ENCODE peak calls at places on chromosomes 13 and 19, in four cellular contexts. Q, K, I and L are unnamed samples. For H3K27me3, the result is how much of the 10 kb centered on the place peaks cover.

GRCh38 chr13:43196171-43196611 is 172.8 kb downstream of the DNAJC15 start:
- DNase-seq in Q (no peak), K (peak), I (peak), L (no peak)

GRCh38 chr19:1955171-1956142 is 14.5 kb downstream of the CSNK1G2 start:
- DNase-seq in Q (no peak), K (no peak), I (no peak), L (no peak)

GRCh38 chr13:109785141-109785891 is 1.1 kb downstream of the IRS2 start:
- DNase-seq in Q (peak), K (peak), I (peak), L (no peak)

GRCh38 chr19:50836543-50837195 is 3.3 kb upstream of the KLK15 start:
- DNase-seq in Q (no peak), K (no peak), I (no peak), L (no peak)

GRCh38 chr13:98280176-98280510 is 103.1 kb upstream of the RNF113B start:
- DNase-seq in Q (no peak), K (no peak), I (no peak), L (no peak)

GRCh38 chr19:12689581-12690216 is 1.9 kb downstream of the GNG14 start:
- DNase-seq in Q (no peak), K (no peak), I (no peak), L (no peak)

GRCh38 chr19:18093439-18094161 is 4.0 kb upstream of the MAST3 start:
- DNase-seq in Q (peak), K (peak), I (peak), L (peak)

GRCh38 chr19:29389495-29389894 is 136.3 kb upstream of the VSTM2B start:
- DNase-seq in Q (no peak), K (no peak), I (no peak), L (no peak)

GRCh38 chr19:37999309-38000213 is 92.6 kb downstream of the SIPA1L3 start:
- DNase-seq in Q (no peak), K (peak), I (peak), L (peak)

GRCh38 chr19:18785179-18786124 is 5.7 kb downstream of the COMP start:
- DNase-seq in Q (no peak), K (peak), I (peak), L (no peak)

GRCh38 chr19:4044927-4045557 is 21.7 kb downstream of the ZBTB7A start:
- DNase-seq in Q (no peak), K (no peak), I (no peak), L (no peak)

GRCh38 chr13:39788097-39788496 is 132.6 kb downstream of the COG6 start:
- DNase-seq in Q (no peak), K (no peak), I (no peak), L (no peak)

GRCh38 chr13:29487466-29488454 is 107.7 kb downstream of the SLC7A1 start:
- DNase-seq in Q (no peak), K (no peak), I (no peak), L (no peak)

GRCh38 chr19:46718934-46719551 is 2.1 kb upstream of the PRKD2 start:
- DNase-seq in Q (no peak), K (no peak), I (no peak), L (no peak)

GRCh38 chr13:37109080-37109678 is 3.7 kb upstream of the CSNK1A1L start:
- DNase-seq in Q (peak), K (peak), I (peak), L (peak)

GRCh38 chr13:20387441-20387971 is 138.2 kb downstream of the CRYL1 start:
- DNase-seq in Q (peak), K (peak), I (no peak), L (peak)

GRCh38 chr19:2490659-2491058 is 14.7 kb downstream of the GADD45B start:
- DNase-seq in Q (no peak), K (no peak), I (no peak), L (no peak)

GRCh38 chr19:10270180-10270615 is 722 bp upstream of the ICAM1 start:
- DNase-seq in Q (no peak), K (no peak), I (no peak), L (no peak)

GRCh38 chr13:44263920-44264610 is 109.6 kb upstream of the SERP2 start:
- DNase-seq in Q (peak), K (peak), I (no peak), L (peak)

GRCh38 chr19:51803529-51803928 is 8.6 kb downstream of the FPR3 start:
- DNase-seq in Q (no peak), K (no peak), I (no peak), L (no peak)

GRCh38 chr19:11269408-11269807 is 7.1 kb upstream of the DOCK6 start:
- DNase-seq in Q (peak), K (peak), I (peak), L (peak)

GRCh38 chr19:55973982-55974381 is 12.6 kb upstream of the NLRP5 start:
- DNase-seq in Q (no peak), K (no peak), I (no peak), L (no peak)

GRCh38 chr13:95781016-95781415 is 104.1 kb downstream of the DNAJC3 start:
- DNase-seq in Q (no peak), K (no peak), I (no peak), L (no peak)

GRCh38 chr19:33860691-33861090 is 64.0 kb downstream of the KCTD15 start:
- DNase-seq in Q (no peak), K (no peak), I (no peak), L (no peak)

GRCh38 chr19:39416626-39417120 is 4.2 kb downstream of the PLEKHG2 start:
- DNase-seq in Q (no peak), K (no peak), I (no peak), L (no peak)

GRCh38 chr19:39413903-39414608 is 1.6 kb downstream of the PLEKHG2 start:
- DNase-seq in Q (no peak), K (peak), I (peak), L (no peak)

GRCh38 chr19:39416152-39416551 is 3.7 kb downstream of the PLEKHG2 start:
- DNase-seq in Q (no peak), K (no peak), I (no peak), L (no peak)

GRCh38 chr19:39413269-39413902 is 917 bp downstream of the PLEKHG2 start:
- DNase-seq in Q (no peak), K (peak), I (peak), L (no peak)

GRCh38 chr19:39415111-39416046 is 2.9 kb downstream of the PLEKHG2 start:
- DNase-seq in Q (no peak), K (no peak), I (no peak), L (no peak)
- H3K4me3 ChIP-seq in Q (no peak), K (peak), I (peak), L (no peak)

GRCh38 chr19:30490760-30491159 is 118.6 kb downstream of the ZNF536 start:
- DNase-seq in Q (no peak), K (no peak), I (no peak), L (no peak)
- H3K27me3 ChIP-seq in Q (under half), K (under half), I (under half), L (under half)

DNA sequence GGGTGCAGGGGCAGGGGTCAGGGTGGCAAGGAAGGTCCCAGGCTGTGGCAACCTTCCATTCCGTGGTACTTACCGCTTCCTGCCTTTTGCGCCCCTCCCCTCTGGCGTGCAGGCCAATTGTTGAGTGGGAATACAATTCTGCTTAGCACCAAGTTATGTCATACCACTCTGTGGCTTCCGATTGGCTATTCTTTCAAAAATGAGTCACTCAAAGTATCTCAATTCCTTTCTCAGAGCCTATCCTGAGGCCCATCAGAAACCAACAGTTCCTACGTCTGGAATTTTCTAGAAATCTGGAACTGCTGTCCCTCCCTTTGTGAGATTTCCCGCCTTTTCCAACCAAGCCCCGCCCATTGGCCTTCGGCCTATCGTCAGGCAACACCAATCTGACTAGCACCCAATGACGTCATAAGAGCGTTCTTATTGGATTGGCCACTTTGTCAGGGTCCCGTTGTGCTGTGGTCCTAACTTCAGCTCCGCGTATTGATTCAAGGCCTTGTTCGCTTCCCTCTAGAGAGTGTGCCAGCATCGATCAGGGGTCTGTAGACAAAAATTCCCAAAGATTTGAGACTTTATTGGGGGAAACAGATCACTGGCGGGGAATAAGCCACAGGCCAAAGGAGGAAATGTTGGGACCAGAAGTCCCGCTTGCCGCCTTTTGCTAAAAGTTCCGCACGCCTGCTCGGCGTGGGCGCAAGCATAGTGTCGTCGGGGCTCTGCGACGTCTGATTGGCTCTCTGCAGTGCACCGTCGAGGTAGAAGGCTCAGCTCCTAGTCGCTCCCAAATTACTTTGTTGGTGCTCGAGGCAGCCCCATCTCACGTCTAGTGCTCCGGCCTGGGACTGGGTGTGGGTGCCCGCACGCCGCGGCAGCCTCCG is 11.7 kb downstream of the NTN5 start:
- DNase-seq in Q (peak), K (peak), I (peak), L (peak)
- H3K4me3 ChIP-seq in Q (no peak), K (no peak), I (no peak), L (no peak)

GRCh38 chr19:41563847-41564514 is 12.0 kb upstream of the CEACAM21 start:
- DNase-seq in Q (peak), K (no peak), I (no peak), L (peak)
- H3K27me3 ChIP-seq in Q (under half), K (under half), I (under half), L (under half)

GRCh38 chr13:23697772-23698313 is 127.6 kb downstream of the TNFRSF19 start:
- DNase-seq in Q (no peak), K (no peak), I (no peak), L (no peak)

GRCh38 chr13:23696610-23697009 is 126.4 kb downstream of the TNFRSF19 start:
- DNase-seq in Q (no peak), K (peak), I (no peak), L (no peak)

GRCh38 chr13:23692816-23693215 is 122.6 kb downstream of the TNFRSF19 start:
- DNase-seq in Q (no peak), K (no peak), I (no peak), L (no peak)

GRCh38 chr13:23695196-23695595 is 125.0 kb downstream of the TNFRSF19 start:
- DNase-seq in Q (no peak), K (no peak), I (no peak), L (no peak)

DNA sequence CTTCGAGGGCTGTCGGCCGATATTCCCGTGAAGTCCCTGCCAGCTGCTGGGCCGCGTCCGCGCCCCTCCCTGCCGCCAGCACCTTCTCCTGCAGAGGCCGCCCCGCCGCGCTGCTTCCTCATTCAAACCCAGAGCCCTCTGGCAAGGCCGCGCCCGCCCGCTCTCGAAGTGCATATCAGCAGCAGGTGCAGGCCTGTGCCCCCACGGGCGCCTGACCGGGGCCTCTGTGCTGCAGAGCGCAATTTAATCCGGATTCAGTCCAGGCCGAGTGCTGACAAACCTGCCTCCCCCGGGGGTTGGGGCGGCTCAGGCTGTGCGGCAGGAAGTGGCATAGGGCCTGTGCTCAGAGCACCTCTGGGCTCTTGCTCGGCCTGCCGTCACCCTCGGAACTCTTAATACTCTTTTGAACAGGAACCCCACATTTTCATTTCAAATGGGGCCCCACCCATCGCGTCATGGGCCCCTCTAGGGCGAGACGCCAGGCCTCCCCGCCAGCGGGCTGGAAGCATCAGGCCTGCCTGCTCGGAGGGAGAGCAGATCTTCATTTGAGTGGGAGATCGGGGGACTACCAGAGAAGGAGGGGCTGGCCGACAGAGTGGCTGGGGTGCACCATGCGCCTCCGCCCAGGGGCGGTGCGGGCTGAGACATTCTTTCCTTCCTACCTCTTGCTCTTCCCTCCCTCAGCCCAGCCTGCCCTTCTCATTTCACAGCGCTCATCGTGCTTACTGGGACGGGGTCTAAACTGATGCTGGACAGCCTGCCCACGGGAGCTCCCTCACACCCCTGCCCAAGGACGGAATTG is 125.7 kb downstream of the TNFRSF19 start:
- DNase-seq in Q (no peak), K (no peak), I (no peak), L (no peak)
- H3K4me3 ChIP-seq in Q (no peak), K (no peak), I (no peak), L (no peak)

DNA sequence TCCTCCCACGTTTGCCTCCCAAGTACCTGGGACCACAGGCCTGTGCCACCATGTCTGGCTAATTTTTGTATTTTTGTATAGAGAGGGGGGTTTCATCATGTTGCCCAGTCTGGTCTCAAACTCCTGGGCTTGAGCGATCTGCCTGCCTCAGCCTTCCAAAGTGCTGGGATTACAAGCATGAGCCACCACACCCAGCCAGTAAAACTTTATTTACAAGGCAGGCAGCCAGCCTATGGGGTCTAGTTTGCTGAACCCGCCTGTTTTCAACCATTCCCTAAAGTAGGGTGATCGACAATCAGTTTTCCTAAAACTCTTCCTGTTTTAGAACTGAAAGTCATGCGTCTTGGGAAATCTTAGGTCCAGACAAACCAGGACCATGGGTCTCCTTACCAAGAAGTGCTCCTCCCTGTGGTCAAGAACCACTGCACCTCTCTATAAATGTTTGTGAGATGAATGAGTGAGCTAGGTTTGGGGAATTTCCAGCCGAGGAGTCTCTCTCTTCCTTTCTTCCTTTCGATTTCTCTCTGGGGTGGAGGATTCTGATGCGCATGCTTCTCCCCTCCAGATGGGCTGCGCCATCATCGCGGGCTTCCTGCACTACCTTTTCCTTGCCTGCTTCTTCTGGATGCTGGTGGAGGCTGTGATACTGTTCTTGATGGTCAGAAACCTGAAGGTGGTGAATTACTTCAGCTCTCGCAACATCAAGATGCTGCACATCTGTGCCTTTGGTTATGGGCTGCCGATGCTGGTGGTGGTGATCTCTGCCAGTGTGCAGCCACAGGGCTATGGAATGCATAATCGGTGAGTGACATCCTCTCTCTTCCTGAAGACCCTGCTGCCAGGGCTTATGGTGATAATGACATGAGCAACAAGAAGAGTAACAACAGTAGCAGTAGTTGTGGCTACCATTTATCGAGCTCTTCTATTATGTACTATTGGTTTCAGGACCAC is 38.7 kb downstream of the ADGRE1 start:
- DNase-seq in Q (peak), K (no peak), I (no peak), L (no peak)
- H3K27me3 ChIP-seq in Q (under half), K (under half), I (under half), L (under half)

GRCh38 chr19:5578094-5578846 is 10.5 kb upstream of the TINCR start:
- DNase-seq in Q (peak), K (peak), I (peak), L (peak)
- H3K4me3 ChIP-seq in Q (peak), K (no peak), I (no peak), L (peak)